ENCODE peak calls at places on chromosomes 13 and 19, in seven cellular contexts. A is HCT116, I is H1, M is GM12878, B is K562, E is HepG2, L is SK-N-SH. N is an unnamed sample.

GRCh38 chr19:10112037-10112751 is 701 bp downstream of the P2RY11 start:
- DNase-seq in L (peak; percentile 28), I (no peak), E (no peak), B (no peak), M (no peak), A (no peak), N (no peak)

GRCh38 chr13:41693434-41693833 is 236.1 kb downstream of the RGCC start:
- DNase-seq in M (no peak), I (no peak), B (no peak), E (no peak), L (no peak), A (no peak), N (no peak)

GRCh38 chr13:35086667-35087066 is 144.6 kb downstream of the NBEA start:
- DNase-seq in L (no peak), A (peak; percentile 8), I (no peak), M (no peak), B (no peak), E (no peak), N (no peak)

GRCh38 chr13:106612688-106613087 is 44.8 kb upstream of the ARGLU1 start:
- DNase-seq in I (no peak), B (no peak), A (no peak), L (no peak), M (no peak), E (no peak), N (no peak)

GRCh38 chr13:98890186-98890585 is 87.7 kb downstream of the DOCK9 start:
- DNase-seq in I (no peak), E (no peak), A (no peak), B (no peak), M (no peak), L (no peak), N (no peak)

GRCh38 chr19:33904681-33905080 is 108.0 kb downstream of the KCTD15 start:
- DNase-seq in I (peak; percentile 62), B (no peak), A (no peak), E (peak; percentile 14), M (no peak), L (peak; percentile 40), N (no peak)

GRCh38 chr13:91482427-91482826 is 84.0 kb downstream of the GPC5 start:
- DNase-seq in B (no peak), L (peak; percentile 2), I (no peak), M (no peak), E (no peak), A (no peak), N (peak; percentile 67)

GRCh38 chr19:51131780-51132680 is 7.3 kb downstream of the SIGLEC9 start:
- DNase-seq in I (no peak), A (peak; percentile 10), E (no peak), M (no peak), L (peak; percentile 34), B (peak; percentile 67), N (no peak)

GRCh38 chr13:27704681-27705080 is 83.0 kb downstream of the POLR1D start:
- DNase-seq in L (no peak), A (no peak), M (peak; percentile 1), E (no peak), I (no peak), B (no peak), N (no peak)

GRCh38 chr13:30178976-30179375 is 128.4 kb downstream of the KATNAL1 start:
- DNase-seq in I (no peak), B (no peak), L (no peak), E (no peak), M (no peak), A (no peak), N (no peak)

GRCh38 chr19:13012690-13013608 is 17.7 kb downstream of the NFIX start:
- DNase-seq in I (no peak), A (no peak), B (peak; percentile 80), M (no peak), L (no peak), E (peak; percentile 52), N (no peak)

GRCh38 chr19:10580979-10581631 is 6.0 kb downstream of the AP1M2 start:
- DNase-seq in E (peak; percentile 86), M (no peak), B (peak; percentile 80), A (peak; percentile 87), L (peak; percentile 86), I (peak; percentile 94), N (peak; percentile 97)

GRCh38 chr19:45955905-45956608 is 17.6 kb downstream of the NOVA2 start:
- DNase-seq in M (no peak), A (peak; percentile 35), B (no peak), E (peak; percentile 38), I (no peak), L (peak; percentile 56), N (no peak)

GRCh38 chr19:18725755-18726416 is 42.4 kb downstream of the CRTC1 start:
- DNase-seq in E (no peak), B (no peak), A (no peak), L (no peak), M (no peak), I (no peak), N (no peak)

GRCh38 chr13:39462456-39462855 is 140.5 kb downstream of the LHFPL6 start:
- DNase-seq in M (no peak), E (no peak), B (no peak), A (no peak), L (no peak), I (no peak), N (no peak)

GRCh38 chr13:30196025-30196424 is 111.3 kb downstream of the KATNAL1 start:
- DNase-seq in I (no peak), E (no peak), L (peak; percentile 77), M (no peak), A (peak; percentile 8), B (no peak), N (peak; percentile 28)

GRCh38 chr19:39327990-39328705 is 7.5 kb upstream of the LRFN1 start:
- DNase-seq in M (no peak), L (peak; percentile 84), A (no peak), B (peak; percentile 80), I (peak; percentile 99), E (peak; percentile 22), N (peak; percentile 50)

GRCh38 chr19:3367572-3368440 is 1.4 kb downstream of the NFIC start:
- DNase-seq in I (no peak), L (peak; percentile 56), E (no peak), A (no peak), B (peak; percentile 50), M (no peak), N (no peak)

GRCh38 chr19:6664916-6665315 is 5.0 kb downstream of the TNFSF14 start:
- DNase-seq in E (no peak), L (no peak), I (no peak), M (no peak), B (no peak), A (no peak), N (no peak)

GRCh38 chr19:43625918-43626579 is 6.6 kb upstream of the ZNF428 start:
- DNase-seq in L (peak; percentile 73), I (peak; percentile 79), B (peak; percentile 86), E (no peak), A (no peak), M (no peak), N (no peak)

GRCh38 chr13:91817250-91817649 is 418.8 kb downstream of the GPC5 start:
- DNase-seq in A (no peak), B (peak; percentile 7), E (peak; percentile 1), M (no peak), I (no peak), L (peak; percentile 17), N (no peak)

GRCh38 chr13:90654970-90655369 is 692.5 kb upstream of the MIR17HG start:
- DNase-seq in E (no peak), M (no peak), B (no peak), I (no peak), L (no peak), A (no peak), N (no peak)

GRCh38 chr13:106318941-106319411 is 216.5 kb downstream of the EFNB2 start:
- DNase-seq in M (no peak), I (no peak), B (no peak), A (peak; percentile 62), L (no peak), E (no peak), N (no peak)

GRCh38 chr13:91017669-91018053 is 329.8 kb upstream of the MIR17HG start:
- DNase-seq in I (peak; percentile 49), L (no peak), E (no peak), A (peak; percentile 31), M (no peak), B (no peak), N (no peak)

GRCh38 chr13:50106559-50106958 is 91.3 kb downstream of the KCNRG start:
- DNase-seq in M (no peak), I (no peak), E (no peak), A (no peak), B (no peak), L (no peak), N (no peak)
- TF ChIP-seq YY1 in M (no peak), I (no peak), E (no peak), A (no peak), B (no peak), L (no peak), N (no peak)

GRCh38 chr19:57825501-57825900 is 4.6 kb upstream of the ZNF587B start:
- DNase-seq in I (no peak), A (no peak), L (no peak), B (no peak), E (no peak), M (no peak), N (no peak)
- H3K9me3 ChIP-seq in I (no peaks in the 10 kb centered on the region), A (no peaks in the 10 kb centered on the region), L (no peaks in the 10 kb centered on the region), B (no peaks in the 10 kb centered on the region), E (no peaks in the 10 kb centered on the region), M (peaks cover 1% of the 10 kb centered on the region), N (no peaks in the 10 kb centered on the region)

DNA sequence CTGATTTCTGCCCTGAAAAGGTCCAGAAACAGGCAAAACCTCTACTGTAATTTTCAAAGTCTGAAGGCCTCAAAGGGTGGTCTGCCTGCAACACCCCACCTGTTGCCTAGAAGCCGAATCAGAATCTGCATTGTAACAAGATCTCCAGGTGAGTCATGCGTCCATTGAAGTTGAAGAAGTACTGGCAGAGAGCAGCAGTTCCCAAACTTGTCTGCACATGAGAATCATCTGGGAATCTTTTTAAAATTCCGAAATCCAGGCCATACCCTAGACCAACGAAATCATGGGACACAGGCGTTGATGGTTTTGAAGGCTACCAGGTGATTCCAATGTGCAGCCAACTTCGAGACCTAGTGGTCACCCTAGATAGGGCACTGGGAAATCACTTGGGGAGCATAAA is 16.0 kb upstream of the CLN5 start:
- DNase-seq in I (no peak), A (no peak), M (no peak), L (no peak), B (no peak), E (no peak), N (no peak)
- H3K4me1 ChIP-seq in I (no peaks in the 10 kb centered on the region), A (peaks cover 2% of the 10 kb centered on the region), M (no peaks in the 10 kb centered on the region), L (no peaks in the 10 kb centered on the region), B (no peaks in the 10 kb centered on the region), E (no peaks in the 10 kb centered on the region), N (no peaks in the 10 kb centered on the region)

DNA sequence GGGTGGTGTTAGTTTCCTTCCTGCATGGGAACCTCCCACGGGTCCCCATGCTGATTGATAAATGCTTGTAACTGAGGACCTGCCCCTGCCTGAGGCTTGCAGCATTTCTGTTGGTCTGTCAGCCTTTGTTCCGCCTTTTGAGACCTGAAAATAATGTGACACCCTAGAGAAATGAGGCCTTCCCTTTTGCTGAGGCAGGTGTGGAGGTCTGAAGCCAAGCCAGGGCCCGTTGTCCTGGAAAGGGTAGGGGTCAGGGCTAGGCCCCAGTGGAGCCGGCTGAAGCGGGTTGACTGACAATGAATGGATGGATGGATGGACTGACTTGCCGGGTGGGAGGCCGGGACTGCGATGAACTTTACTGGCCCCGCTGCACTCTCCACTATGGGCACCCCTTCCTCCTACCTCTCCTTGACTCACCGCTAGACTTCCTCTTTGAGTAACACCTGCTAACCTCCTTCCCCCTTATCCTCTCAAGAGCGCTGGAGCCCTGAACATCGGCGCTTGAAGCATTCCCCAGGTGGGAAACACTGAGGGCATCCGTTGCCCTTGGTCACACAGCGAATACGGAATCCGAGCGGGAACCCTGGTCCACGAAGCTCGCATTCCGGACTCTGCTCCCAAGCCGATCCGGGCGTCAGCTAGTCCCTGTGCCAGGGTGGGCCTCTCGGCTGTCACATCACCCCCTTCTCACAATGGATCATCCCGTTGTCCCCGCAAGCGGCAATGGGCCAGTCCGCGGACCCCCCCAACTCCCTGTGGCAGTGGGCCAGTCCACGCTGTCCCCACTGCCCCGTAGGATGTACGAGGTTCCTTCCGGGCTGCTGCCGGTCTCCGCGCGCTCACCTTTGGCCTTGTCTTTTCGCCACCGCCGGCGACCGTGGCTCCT is 4.4 kb downstream of the LIPE start:
- DNase-seq in B (no peak), E (peak; percentile 59), A (no peak), L (peak; percentile 85), M (no peak), I (no peak), N (no peak)
- TF ChIP-seq YY1 in B (no peak), E (no peak), A (no peak), L (no peak), M (no peak), I (no peak), N (no peak)

N was measured in NT2/D1.